ENCODE peak calls at places on chromosomes 6 and 20, in ten cellular contexts. N, K, W, F, X, O, J, D, T and H are unnamed samples.

GRCh38 chr20:8667306-8667705 is 401.6 kb upstream of the PLCB4 start:
- DNase-seq in J (no peak), T (no peak), D (no peak), N (no peak), W (peak), F (no peak), X (no peak), O (no peak), K (no peak), H (no peak)

GRCh38 chr20:561437-562231 is 18.0 kb upstream of the CSNK2A1 start:
- DNase-seq in D (peak), K (no peak), X (no peak), N (peak), O (no peak), T (peak), F (peak), J (no peak), W (peak), H (peak)

GRCh38 chr6:127637830-127638229 is 60.9 kb downstream of the C6orf58 start:
- DNase-seq in D (no peak), O (no peak), T (no peak), J (no peak), N (no peak), K (no peak), X (no peak), F (no peak), W (peak), H (no peak)

GRCh38 chr6:111687652-111688051 is 82.0 kb upstream of the TRAF3IP2 start:
- DNase-seq in D (no peak), F (no peak), N (no peak), X (no peak), J (no peak), W (no peak), O (no peak), K (no peak), T (no peak), H (no peak)

GRCh38 chr6:47097092-47097945 is 55.2 kb upstream of the ADGRF1 start:
- DNase-seq in F (peak), N (peak), X (peak), O (peak), D (peak), J (no peak), W (peak), K (no peak), T (peak), H (no peak)

GRCh38 chr6:20180935-20181334 is 31.3 kb downstream of the MBOAT1 start:
- DNase-seq in W (no peak), O (no peak), N (no peak), K (no peak), F (no peak), T (no peak), X (no peak), J (no peak), D (no peak), H (no peak)

GRCh38 chr6:14118091-14118439 is 493 bp downstream of the CD83 start:
- DNase-seq in O (no peak), K (no peak), W (no peak), N (no peak), J (no peak), T (no peak), F (no peak), D (no peak), X (no peak), H (no peak)

GRCh38 chr6:30646450-30647038 is 389 bp upstream of the C6orf136 start:
- DNase-seq in F (peak), O (no peak), W (peak), X (no peak), N (no peak), K (no peak), D (peak), J (no peak), T (no peak), H (peak)

GRCh38 chr6:159887146-159887545 is 3.6 kb upstream of the MAS1 start:
- DNase-seq in N (no peak), D (no peak), T (no peak), J (no peak), W (no peak), K (no peak), X (no peak), F (no peak), O (no peak), H (no peak)

GRCh38 chr6:38012573-38012972 is 193.0 kb downstream of the ZFAND3 start:
- DNase-seq in K (no peak), J (peak), T (peak), W (peak), X (peak), N (peak), O (no peak), F (peak), D (peak), H (no peak)

GRCh38 chr20:37343212-37343993 is 2.5 kb upstream of the SRC start:
- DNase-seq in T (no peak), N (peak), J (no peak), W (no peak), D (peak), F (no peak), O (peak), X (no peak), K (no peak), H (no peak)

GRCh38 chr20:31698803-31699718 is 23.6 kb downstream of the BCL2L1 start:
- DNase-seq in K (no peak), T (no peak), N (peak), W (peak), F (peak), D (peak), O (no peak), X (no peak), J (peak), H (peak)

GRCh38 chr20:25987073-25987927 is 290.6 kb upstream of the ZNF337 start:
- DNase-seq in O (peak), W (peak), D (peak), N (no peak), J (no peak), K (no peak), T (peak), F (no peak), X (no peak), H (no peak)

GRCh38 chr6:75201076-75201475 is 4.8 kb downstream of the COL12A1 start:
- DNase-seq in N (no peak), W (no peak), D (no peak), T (no peak), O (no peak), J (no peak), F (no peak), K (no peak), X (no peak), H (no peak)

GRCh38 chr6:140047321-140047720 is 672.9 kb upstream of the CITED2 start:
- DNase-seq in F (no peak), N (no peak), T (no peak), K (no peak), W (no peak), J (no peak), D (no peak), O (no peak), X (no peak), H (no peak)

GRCh38 chr6:140050232-140050995 is 676.0 kb upstream of the CITED2 start:
- DNase-seq in T (no peak), J (no peak), N (peak), K (no peak), O (no peak), F (no peak), D (no peak), W (peak), X (no peak), H (no peak)

GRCh38 chr6:140048202-140048790 is 673.8 kb upstream of the CITED2 start:
- DNase-seq in X (no peak), D (no peak), J (no peak), K (no peak), W (no peak), F (no peak), O (no peak), T (no peak), N (no peak), H (no peak)

GRCh38 chr6:140051521-140052455 is 677.3 kb upstream of the CITED2 start:
- DNase-seq in N (no peak), T (no peak), J (no peak), W (peak), D (no peak), O (no peak), X (no peak), K (no peak), F (no peak), H (no peak)

GRCh38 chr6:140052757-140053729 is 678.6 kb upstream of the CITED2 start:
- DNase-seq in D (no peak), F (peak), N (no peak), X (no peak), K (no peak), J (no peak), T (no peak), W (peak), O (no peak), H (no peak)
- TF ChIP-seq CTCF in D (no peak), F (peak), N (peak), X (peak), K (peak), J (peak), T (no peak), W (peak), O (peak), H (no peak)

DNA sequence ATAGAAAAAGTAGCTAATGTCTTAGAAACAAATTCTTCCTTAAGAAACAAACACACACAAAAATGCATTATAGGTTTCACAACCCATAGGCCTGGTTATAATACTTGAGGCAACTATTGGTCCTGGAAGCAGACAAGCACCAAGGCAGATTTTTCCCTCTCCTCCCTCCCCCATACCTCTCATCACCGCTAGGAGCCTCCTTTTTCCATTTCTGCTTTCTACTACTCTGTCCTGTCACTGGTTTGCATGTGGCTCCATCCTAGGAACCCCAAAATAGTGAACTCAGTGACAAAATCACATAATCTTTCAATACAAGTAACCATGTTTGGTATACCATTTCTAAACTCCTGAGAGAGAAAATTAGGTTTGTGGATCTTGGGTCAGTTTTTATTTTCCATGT is 66.1 kb downstream of the HMGCLL1 start:
- DNase-seq in T (no peak), W (no peak), F (no peak), J (no peak), K (no peak), D (no peak), O (no peak), X (no peak), N (no peak), H (no peak)
- TF ChIP-seq CTCF in T (no peak), W (no peak), F (peak), J (no peak), K (no peak), D (no peak), O (no peak), X (peak), N (peak), H (no peak)

GRCh38 chr6:157911278-157911677 is 70.4 kb upstream of the SYNJ2 start:
- DNase-seq in X (no peak), T (no peak), W (no peak), O (no peak), J (no peak), K (no peak), N (no peak), D (no peak), F (peak), H (no peak)
- TF ChIP-seq CTCF in X (no peak), T (no peak), W (no peak), O (no peak), J (no peak), K (peak), N (peak), D (no peak), F (peak), H (no peak)

GRCh38 chr6:135268740-135269139 is 87.6 kb downstream of the MYB start:
- DNase-seq in N (no peak), F (no peak), D (peak), K (no peak), T (no peak), J (no peak), X (no peak), W (no peak), O (no peak), H (no peak)
- TF ChIP-seq CTCF in N (no peak), F (no peak), D (no peak), K (no peak), T (no peak), J (no peak), X (no peak), W (no peak), O (no peak), H (no peak)